ENCODE peak calls at places on chromosome 11, in ten cellular contexts. P, G, F, J, M, H, L, N, V and Q are unnamed samples.

GRCh38 chr11:86228967-86229330 is 15.6 kb upstream of the EED start:
- DNase-seq in P (no peak), G (no peak), F (no peak), J (no peak), M (no peak), H (no peak), L (no peak), N (no peak), V (no peak), Q (no peak)

GRCh38 chr11:20162824-20163777 is 2.8 kb upstream of the DBX1 start:
- DNase-seq in P (peak; percentile 79), G (no peak), F (no peak), J (no peak), M (peak; percentile 18), H (no peak), L (no peak), N (no peak), V (no peak), Q (no peak)

GRCh38 chr11:113373981-113374560 is 13.5 kb upstream of the ANKK1 start:
- DNase-seq in P (no peak), G (no peak), F (no peak), J (no peak), M (no peak), H (no peak), L (no peak), N (no peak), V (no peak), Q (no peak)

GRCh38 chr11:126061707-126062678 is 673 bp downstream of the CDON start:
- DNase-seq in P (peak; percentile 74), G (peak; percentile 19), F (peak; percentile 31), J (no peak), M (peak; percentile 5), H (no peak), L (peak; percentile 40), N (peak; percentile 74), V (peak; percentile 30), Q (peak; percentile 39)

GRCh38 chr11:2367266-2368160 is 9.6 kb upstream of the CD81 start:
- DNase-seq in P (no peak), G (no peak), F (no peak), J (no peak), M (no peak), H (no peak), L (no peak), N (no peak), V (no peak), Q (no peak)

GRCh38 chr11:125224391-125225015 is 60.0 kb downstream of the PKNOX2 start:
- DNase-seq in P (no peak), G (peak; percentile 31), F (no peak), J (no peak), M (peak; percentile 23), H (peak; percentile 37), L (no peak), N (no peak), V (no peak), Q (peak; percentile 43)

GRCh38 chr11:78099671-78100070 is 20.0 kb upstream of the NDUFC2 start:
- DNase-seq in P (no peak), G (no peak), F (no peak), J (no peak), M (no peak), H (no peak), L (no peak), N (no peak), V (peak; percentile 29), Q (no peak)

GRCh38 chr11:121406291-121406690 is 45.8 kb upstream of the SORL1 start:
- DNase-seq in P (no peak), G (no peak), F (no peak), J (no peak), M (no peak), H (no peak), L (no peak), N (no peak), V (no peak), Q (no peak)

GRCh38 chr11:72752088-72752914 is at the start of gene ARAP1:
- DNase-seq in P (peak; percentile 80), G (peak; percentile 81), F (peak; percentile 83), J (peak; percentile 79), M (peak; percentile 59), H (peak; percentile 47), L (peak; percentile 82), N (peak; percentile 91), V (peak; percentile 65), Q (peak; percentile 70)

GRCh38 chr11:93933230-93933629 is 82.8 kb upstream of the VSTM5 start:
- DNase-seq in P (no peak), G (no peak), F (no peak), J (no peak), M (peak; percentile 15), H (no peak), L (no peak), N (no peak), V (no peak), Q (no peak)

GRCh38 chr11:69344570-69345145 is 50.7 kb downstream of the MYEOV start:
- DNase-seq in P (no peak), G (no peak), F (no peak), J (no peak), M (no peak), H (no peak), L (no peak), N (no peak), V (no peak), Q (no peak)

DNA sequence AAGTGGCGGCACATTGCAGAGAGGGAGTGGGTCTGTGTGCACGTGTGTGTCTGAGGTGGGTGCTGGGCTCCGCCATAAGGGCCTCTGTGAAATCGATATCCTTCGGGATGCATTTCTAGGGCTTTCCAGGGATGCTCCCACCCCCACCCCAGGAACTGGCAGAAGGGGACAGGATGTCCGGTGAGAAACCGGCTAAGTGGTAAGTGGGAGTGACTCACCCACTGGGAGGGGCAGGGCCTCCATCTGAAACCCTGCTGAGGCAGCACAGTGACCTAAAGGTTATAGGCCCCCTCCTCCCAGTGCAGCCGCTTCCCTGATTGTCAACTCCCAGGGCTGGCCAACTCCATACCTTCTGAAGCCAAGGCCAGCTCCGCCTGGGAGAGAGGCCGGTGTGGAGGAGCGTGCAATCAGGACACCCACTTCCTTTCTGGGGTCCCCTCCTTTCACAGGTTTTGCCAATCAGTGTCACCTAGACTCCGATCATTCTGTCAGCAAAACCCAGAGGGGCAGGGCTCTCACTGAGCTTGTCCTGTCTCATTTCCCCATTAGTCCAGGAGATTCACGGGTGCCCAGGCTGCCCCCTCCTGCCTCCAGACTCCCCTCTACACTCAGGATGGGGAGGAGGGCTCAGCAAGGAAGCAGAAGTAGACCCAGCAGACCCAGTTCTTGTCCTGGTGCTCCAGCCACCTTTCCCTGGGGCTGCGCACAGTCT is 44.5 kb downstream of the NECTIN1 start:
- DNase-seq in P (no peak), G (no peak), F (no peak), J (no peak), M (peak; percentile 75), H (no peak), L (peak; percentile 60), N (peak; percentile 13), V (peak; percentile 70), Q (no peak)
- H3K9me3 ChIP-seq in P (no peaks in the 10 kb centered on the region), G (no peaks in the 10 kb centered on the region), F (no peaks in the 10 kb centered on the region), J (no peaks in the 10 kb centered on the region), M (no peaks in the 10 kb centered on the region), H (no peaks in the 10 kb centered on the region), L (no peaks in the 10 kb centered on the region), N (no peaks in the 10 kb centered on the region), V (no peaks in the 10 kb centered on the region), Q (no peaks in the 10 kb centered on the region)

DNA sequence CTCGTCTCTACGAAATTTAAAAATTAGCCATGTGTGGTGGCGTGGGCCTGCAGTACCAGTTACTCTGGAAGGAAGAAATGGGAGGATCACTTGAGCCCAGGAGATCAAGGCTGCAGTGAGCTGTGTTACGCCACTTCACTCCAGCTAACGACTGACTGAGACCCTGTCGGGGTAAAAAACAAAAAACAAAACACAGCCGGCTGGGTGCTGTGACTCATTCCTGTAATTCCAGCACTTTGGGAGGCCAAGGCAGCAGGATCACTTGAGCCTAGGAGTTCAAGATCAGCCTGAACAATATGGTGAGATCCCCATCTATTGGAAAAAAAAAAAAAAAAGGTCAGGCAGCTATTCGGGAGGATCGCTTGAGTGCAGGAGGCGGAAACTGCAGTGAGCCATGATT is 2.4 kb downstream of the PAFAH1B2 start:
- DNase-seq in P (no peak), G (no peak), F (no peak), J (no peak), M (peak; percentile 53), H (no peak), L (no peak), N (no peak), V (no peak), Q (no peak)
- H3K4me3 ChIP-seq in P (no peak overlapping the region), G (peak overlapping the region; percentile 98), F (peak overlapping the region; percentile 96), J (no peak overlapping the region), M (no peak overlapping the region), H (no peak overlapping the region), L (no peak overlapping the region), N (no peak overlapping the region), V (no peak overlapping the region), Q (no peak overlapping the region)

DNA sequence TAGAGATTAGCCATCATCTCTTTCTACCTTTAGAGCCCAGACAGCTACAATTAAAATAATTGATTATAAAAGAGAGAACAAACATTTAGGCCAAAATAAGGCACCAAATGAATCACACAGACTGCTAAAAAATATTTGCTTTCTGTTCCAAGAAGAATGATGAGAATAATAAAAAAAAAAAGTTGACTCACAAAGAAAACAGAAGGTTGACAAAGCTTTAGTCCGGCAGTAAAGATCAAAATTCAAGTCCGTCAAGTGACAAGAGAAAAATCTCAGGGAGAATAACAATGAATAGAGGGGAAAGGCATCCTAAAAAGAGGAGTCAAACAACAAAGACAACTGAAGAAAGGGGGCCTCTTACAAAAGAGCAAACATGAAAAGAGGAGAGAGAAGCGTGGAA is 910.3 kb downstream of the OPCML start:
- DNase-seq in P (no peak), G (no peak), F (no peak), J (no peak), M (no peak), H (no peak), L (no peak), N (no peak), V (no peak), Q (no peak)
- H3K9me3 ChIP-seq in P (no peaks in the 10 kb centered on the region), G (no peaks in the 10 kb centered on the region), F (no peaks in the 10 kb centered on the region), J (no peaks in the 10 kb centered on the region), M (no peaks in the 10 kb centered on the region), H (no peaks in the 10 kb centered on the region), L (no peaks in the 10 kb centered on the region), N (no peaks in the 10 kb centered on the region), V (no peaks in the 10 kb centered on the region), Q (no peaks in the 10 kb centered on the region)

DNA sequence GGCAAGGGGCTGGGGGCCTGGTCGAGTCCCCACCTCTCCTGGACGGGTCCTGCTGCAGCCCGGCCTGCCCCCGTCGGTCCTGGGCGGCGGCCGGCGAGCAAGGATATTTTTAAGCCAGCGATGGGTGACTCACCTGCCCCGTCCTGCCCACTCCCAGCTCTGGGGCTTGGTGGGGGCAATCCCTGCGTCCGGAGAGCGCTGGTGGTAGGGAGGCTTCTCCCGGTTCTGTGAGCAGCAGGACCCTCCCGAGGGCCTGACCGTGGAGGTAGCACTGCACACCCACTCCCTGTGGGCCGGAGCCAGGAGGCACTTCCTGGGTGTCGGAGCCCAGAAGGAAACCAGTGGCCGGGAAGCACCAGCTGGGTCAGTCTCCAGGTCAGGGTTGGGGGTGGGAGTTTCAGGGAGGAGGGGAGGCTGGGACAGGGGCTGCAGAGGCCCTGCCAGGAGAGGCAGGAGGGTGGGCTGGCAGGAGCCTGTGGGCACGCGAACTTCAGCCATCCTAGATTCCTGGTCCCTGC is 467 bp downstream of the EPS8L2 start:
- DNase-seq in P (peak; percentile 69), G (peak; percentile 63), F (peak; percentile 64), J (no peak), M (peak; percentile 36), H (no peak), L (no peak), N (peak; percentile 41), V (peak; percentile 30), Q (peak; percentile 54)
- H3K4me3 ChIP-seq in P (peak overlapping the region; percentile 38), G (peak overlapping the region; percentile 43), F (peak overlapping the region; percentile 62), J (no peak overlapping the region), M (peak overlapping the region; percentile 53), H (peak overlapping the region; percentile 44), L (peak overlapping the region; percentile 84), N (peak overlapping the region; percentile 97), V (peak overlapping the region; percentile 75), Q (peak overlapping the region; percentile 27)